ENCODE peak calls at places on chromosomes 5 and 9, in eight cellular contexts. U, Q, K, Z, G, O, I and D are unnamed samples.

GRCh38 chr5:148970228-148970627 is 92.6 kb downstream of the SH3TC2 start:
- DNase-seq in U (no peak), Q (peak), K (no peak), Z (no peak), G (no peak), O (no peak), I (peak), D (no peak)

GRCh38 chr5:113034182-113034773 is 57.7 kb downstream of the DCP2 start:
- DNase-seq in U (peak), Q (peak), K (no peak), Z (no peak), G (peak), O (no peak), I (no peak), D (peak)

GRCh38 chr5:172837640-172838039 is 3.6 kb downstream of the ERGIC1 start:
- DNase-seq in U (no peak), Q (no peak), K (peak), Z (peak), G (no peak), O (no peak), I (peak), D (no peak)

GRCh38 chr5:54274944-54275343 is 35.4 kb downstream of the ARL15 start:
- DNase-seq in U (no peak), Q (no peak), K (no peak), Z (no peak), G (no peak), O (no peak), I (no peak), D (no peak)

GRCh38 chr5:80246995-80247729 is 8.7 kb downstream of the SERINC5 start:
- DNase-seq in U (peak), Q (peak), K (peak), Z (peak), G (peak), O (no peak), I (peak), D (peak)

GRCh38 chr9:1057910-1058309 is 7.8 kb downstream of the DMRT2 start:
- DNase-seq in U (no peak), Q (no peak), K (no peak), Z (no peak), G (no peak), O (no peak), I (no peak), D (no peak)

GRCh38 chr9:71703172-71703872 is 65.0 kb downstream of the CEMIP2 start:
- DNase-seq in U (peak), Q (no peak), K (no peak), Z (no peak), G (no peak), O (no peak), I (no peak), D (no peak)

GRCh38 chr9:122383992-122384461 is 13.2 kb downstream of the PTGS1 start:
- DNase-seq in U (peak), Q (peak), K (no peak), Z (no peak), G (peak), O (no peak), I (no peak), D (peak)

GRCh38 chr5:178389796-178390195 is 157.2 kb upstream of the PHYKPL start:
- DNase-seq in U (no peak), Q (no peak), K (no peak), Z (no peak), G (no peak), O (no peak), I (no peak), D (no peak)

GRCh38 chr5:67253911-67254310 is 57.3 kb upstream of the CD180 start:
- DNase-seq in U (no peak), Q (no peak), K (no peak), Z (no peak), G (no peak), O (no peak), I (no peak), D (no peak)

GRCh38 chr9:123339666-123340414 is 16.2 kb upstream of the CRB2 start:
- DNase-seq in U (no peak), Q (no peak), K (no peak), Z (no peak), G (no peak), O (no peak), I (peak), D (no peak)

GRCh38 chr5:135210286-135211055 is 176.4 kb upstream of the PITX1 start:
- DNase-seq in U (no peak), Q (no peak), K (no peak), Z (no peak), G (no peak), O (no peak), I (no peak), D (no peak)

GRCh38 chr5:125793470-125793869 is 629.7 kb upstream of the GRAMD2B start:
- DNase-seq in U (no peak), Q (no peak), K (no peak), Z (no peak), G (no peak), O (no peak), I (no peak), D (no peak)

GRCh38 chr9:122788831-122789230 is at the start of gene OR5C1:
- DNase-seq in U (no peak), Q (no peak), K (no peak), Z (no peak), G (no peak), O (no peak), I (no peak), D (no peak)

DNA sequence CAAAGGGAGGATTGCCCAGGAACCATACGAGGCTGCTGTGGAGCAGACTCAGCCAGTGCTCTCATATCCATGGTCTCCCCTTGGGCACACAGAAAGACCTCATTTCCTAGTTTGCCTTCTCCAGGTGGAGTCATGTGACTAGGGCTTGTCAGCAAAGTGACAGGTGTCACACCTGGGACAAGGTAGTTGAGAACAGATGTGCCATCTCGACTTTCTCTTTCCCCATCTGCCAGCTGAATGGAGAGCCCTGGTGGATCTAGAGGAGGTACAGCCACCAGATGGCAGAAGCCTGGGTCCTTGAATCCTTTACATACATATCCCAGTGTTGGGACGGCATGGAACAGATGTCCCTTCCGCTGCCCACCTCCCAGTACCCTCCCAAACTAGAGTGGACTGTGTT is 42.9 kb upstream of the ALDOB start:
- DNase-seq in U (no peak), Q (no peak), K (no peak), Z (no peak), G (no peak), O (no peak), I (peak), D (no peak)
- TF ChIP-seq CTCF in U (no peak), Q (no peak), K (peak), Z (no peak), G (no peak), O (peak), I (no peak), D (peak)

GRCh38 chr5:64594601-64595518 is 89.0 kb downstream of the RGS7BP start:
- DNase-seq in U (no peak), Q (peak), K (peak), Z (no peak), G (no peak), O (no peak), I (no peak), D (no peak)
- TF ChIP-seq CTCF in U (peak), Q (peak), K (peak), Z (no peak), G (no peak), O (no peak), I (no peak), D (peak)

DNA sequence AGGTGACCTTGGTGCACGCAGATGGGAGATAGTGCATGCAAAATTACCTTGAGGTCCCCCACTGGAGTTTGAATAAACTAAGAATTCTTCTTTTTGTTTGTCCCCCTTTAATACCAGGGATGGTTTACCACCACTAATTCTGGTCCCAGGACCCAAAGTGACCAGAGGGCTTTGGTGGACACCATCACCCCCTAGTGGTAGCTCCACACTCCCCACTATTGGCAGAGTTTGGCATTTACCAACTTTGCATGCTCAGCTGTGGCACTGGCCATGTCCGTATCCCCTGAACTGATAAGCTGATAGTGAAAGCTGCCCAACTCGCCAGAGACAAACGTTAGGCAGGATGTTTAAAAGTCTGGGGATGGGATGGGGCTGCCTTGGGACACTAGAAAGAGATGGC is 3.3 kb downstream of the ASTN2 start:
- DNase-seq in U (peak), Q (no peak), K (peak), Z (no peak), G (peak), O (no peak), I (no peak), D (no peak)
- TF ChIP-seq CTCF in U (peak), Q (peak), K (peak), Z (no peak), G (peak), O (peak), I (peak), D (peak)

GRCh38 chr5:52751137-52751536 is 36.6 kb upstream of the ITGA1 start:
- DNase-seq in U (no peak), Q (peak), K (no peak), Z (no peak), G (peak), O (no peak), I (no peak), D (no peak)
- TF ChIP-seq CTCF in U (no peak), Q (no peak), K (no peak), Z (no peak), G (no peak), O (no peak), I (no peak), D (no peak)